ENCODE peak calls at places on chromosomes 16 and 17, in eight cellular contexts. One of them, this sample, is unnamed.

GRCh38 chr16:27743963-27744362 is 194.0 kb downstream of the KATNIP start:
- DNase-seq in A549: no peak
- DNase-seq in heart left ventricle: no peak
- DNase-seq in breast epithelium: no peak
- DNase-seq in uterus: no peak
- DNase-seq in body of pancreas: no peak
- DNase-seq in stomach: no peak
- DNase-seq in HCT116: no peak
- DNase-seq in this sample: no peak

GRCh38 chr17:73770115-73770848 is 126.0 kb upstream of the SDK2 start:
- DNase-seq in A549: peak; percentile 57
- DNase-seq in heart left ventricle: peak; percentile 91
- DNase-seq in breast epithelium: peak; percentile 65
- DNase-seq in uterus: peak; percentile 87
- DNase-seq in body of pancreas: peak; percentile 92
- DNase-seq in stomach: peak; percentile 81
- DNase-seq in HCT116: peak; percentile 21
- DNase-seq in this sample: no peak

GRCh38 chr17:55845385-55845784 is 94.5 kb downstream of the PCTP start:
- DNase-seq in A549: peak; percentile 26
- DNase-seq in heart left ventricle: peak; percentile 49
- DNase-seq in breast epithelium: no peak
- DNase-seq in uterus: peak; percentile 41
- DNase-seq in body of pancreas: peak; percentile 33
- DNase-seq in stomach: peak; percentile 39
- DNase-seq in HCT116: no peak
- DNase-seq in this sample: no peak

GRCh38 chr17:77409282-77410161 is 268.8 kb downstream of the SEC14L1 start:
- DNase-seq in A549: no peak
- DNase-seq in heart left ventricle: peak; percentile 80
- DNase-seq in breast epithelium: no peak
- DNase-seq in uterus: peak; percentile 87
- DNase-seq in body of pancreas: peak; percentile 61
- DNase-seq in stomach: peak; percentile 77
- DNase-seq in HCT116: no peak
- DNase-seq in this sample: no peak

GRCh38 chr16:15779664-15780351 is 77.0 kb downstream of the MYH11 start:
- DNase-seq in A549: no peak
- DNase-seq in heart left ventricle: no peak
- DNase-seq in breast epithelium: no peak
- DNase-seq in uterus: no peak
- DNase-seq in body of pancreas: no peak
- DNase-seq in stomach: no peak
- DNase-seq in HCT116: no peak
- DNase-seq in this sample: no peak

GRCh38 chr16:28879841-28880588 is 1.7 kb downstream of the ATP2A1 start:
- DNase-seq in A549: peak; percentile 97
- DNase-seq in heart left ventricle: peak; percentile 88
- DNase-seq in breast epithelium: peak; percentile 88
- DNase-seq in uterus: peak; percentile 86
- DNase-seq in body of pancreas: peak; percentile 87
- DNase-seq in stomach: peak; percentile 89
- DNase-seq in HCT116: peak; percentile 61
- DNase-seq in this sample: peak; percentile 46

GRCh38 chr17:57121308-57122042 is 36.4 kb downstream of the AKAP1 start:
- DNase-seq in A549: peak; percentile 77
- DNase-seq in heart left ventricle: no peak
- DNase-seq in breast epithelium: no peak
- DNase-seq in uterus: no peak
- DNase-seq in body of pancreas: peak; percentile 68
- DNase-seq in stomach: peak; percentile 41
- DNase-seq in HCT116: no peak
- DNase-seq in this sample: no peak

GRCh38 chr16:90018297-90019200 is 707 bp downstream of the DBNDD1 start:
- DNase-seq in A549: no peak
- DNase-seq in heart left ventricle: no peak
- DNase-seq in breast epithelium: no peak
- DNase-seq in uterus: no peak
- DNase-seq in body of pancreas: peak; percentile 53
- DNase-seq in stomach: peak; percentile 64
- DNase-seq in HCT116: no peak
- DNase-seq in this sample: no peak

GRCh38 chr16:79261461-79261860 is 339.1 kb downstream of the MAF start:
- DNase-seq in A549: no peak
- DNase-seq in heart left ventricle: peak; percentile 40
- DNase-seq in breast epithelium: no peak
- DNase-seq in uterus: no peak
- DNase-seq in body of pancreas: peak; percentile 36
- DNase-seq in stomach: peak; percentile 53
- DNase-seq in HCT116: no peak
- DNase-seq in this sample: no peak

GRCh38 chr17:13940858-13941665 is 128.2 kb upstream of the COX10 start:
- DNase-seq in A549: peak; percentile 10
- DNase-seq in heart left ventricle: no peak
- DNase-seq in breast epithelium: no peak
- DNase-seq in uterus: no peak
- DNase-seq in body of pancreas: no peak
- DNase-seq in stomach: no peak
- DNase-seq in HCT116: peak; percentile 46
- DNase-seq in this sample: no peak

DNA sequence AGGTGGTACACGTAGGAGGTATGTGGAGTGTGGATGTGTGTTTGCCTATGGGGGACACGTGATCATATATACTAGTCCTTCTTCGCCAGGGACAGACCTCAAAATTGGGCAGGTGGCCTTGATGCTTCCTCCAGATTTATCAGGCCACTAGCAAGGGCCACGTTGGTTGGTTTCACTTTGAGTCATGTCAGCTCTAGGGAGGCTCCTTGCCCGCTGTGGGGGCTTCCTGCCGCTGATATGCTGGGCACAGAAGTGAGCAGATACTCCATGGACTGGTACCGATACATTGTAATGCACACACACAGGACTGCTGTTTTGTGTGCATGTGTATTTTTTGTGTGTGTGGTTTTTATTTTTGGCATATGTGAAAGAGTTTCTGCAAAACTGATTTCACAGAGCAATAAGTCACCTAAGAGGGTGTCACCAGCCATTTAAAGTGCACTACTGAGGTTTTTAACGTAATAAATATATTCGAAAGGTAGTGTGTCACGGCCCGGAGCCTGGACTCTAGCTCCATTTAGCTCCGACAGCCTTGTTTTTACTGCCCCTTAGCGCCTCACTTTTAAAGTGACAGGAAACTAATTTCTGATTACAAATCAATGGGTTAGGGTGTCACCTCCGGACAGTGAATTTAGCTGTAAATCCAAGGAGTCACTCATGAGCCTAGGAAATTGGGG is 605.5 kb upstream of the SALL1 start:
- DNase-seq in A549: no peak
- DNase-seq in heart left ventricle: no peak
- DNase-seq in breast epithelium: no peak
- DNase-seq in uterus: no peak
- DNase-seq in body of pancreas: no peak
- DNase-seq in stomach: no peak
- DNase-seq in HCT116: no peak
- DNase-seq in this sample: no peak
- TF ChIP-seq CTCF in A549: no peak
- TF ChIP-seq CTCF in heart left ventricle: no peak
- TF ChIP-seq CTCF in breast epithelium: no peak
- TF ChIP-seq CTCF in uterus: no peak
- TF ChIP-seq CTCF in body of pancreas: no peak
- TF ChIP-seq CTCF in stomach: no peak
- TF ChIP-seq CTCF in HCT116: no peak
- TF ChIP-seq CTCF in this sample: no peak

GRCh38 chr17:58692239-58693055 is at the start of gene RAD51C:
- DNase-seq in A549: peak; percentile 90
- DNase-seq in heart left ventricle: peak; percentile 87
- DNase-seq in breast epithelium: peak; percentile 67
- DNase-seq in uterus: peak; percentile 81
- DNase-seq in body of pancreas: peak; percentile 85
- DNase-seq in stomach: peak; percentile 85
- DNase-seq in HCT116: peak; percentile 93
- DNase-seq in this sample: peak; percentile 67
- TF ChIP-seq POLR2A in A549: peak; percentile 82
- TF ChIP-seq POLR2A in heart left ventricle: peak; percentile 57
- TF ChIP-seq POLR2A in breast epithelium: peak; percentile 67
- TF ChIP-seq POLR2A in uterus: peak; percentile 53
- TF ChIP-seq POLR2A in body of pancreas: peak; percentile 72
- TF ChIP-seq POLR2A in stomach: no peak
- TF ChIP-seq POLR2A in HCT116: peak; percentile 97
- TF ChIP-seq POLR2A in this sample: peak; percentile 87

GRCh38 chr17:82107341-82107860 is 9.4 kb upstream of the FASN start:
- DNase-seq in A549: peak; percentile 62
- DNase-seq in heart left ventricle: peak; percentile 16
- DNase-seq in breast epithelium: no peak
- DNase-seq in uterus: peak; percentile 18
- DNase-seq in body of pancreas: peak; percentile 34
- DNase-seq in stomach: no peak
- DNase-seq in HCT116: no peak
- DNase-seq in this sample: no peak
- TF ChIP-seq CTCF in A549: peak; percentile 8
- TF ChIP-seq CTCF in heart left ventricle: peak; percentile 24
- TF ChIP-seq CTCF in breast epithelium: no peak
- TF ChIP-seq CTCF in uterus: no peak
- TF ChIP-seq CTCF in body of pancreas: peak; percentile 16
- TF ChIP-seq CTCF in stomach: no peak
- TF ChIP-seq CTCF in HCT116: no peak
- TF ChIP-seq CTCF in this sample: peak; percentile 28

DNA sequence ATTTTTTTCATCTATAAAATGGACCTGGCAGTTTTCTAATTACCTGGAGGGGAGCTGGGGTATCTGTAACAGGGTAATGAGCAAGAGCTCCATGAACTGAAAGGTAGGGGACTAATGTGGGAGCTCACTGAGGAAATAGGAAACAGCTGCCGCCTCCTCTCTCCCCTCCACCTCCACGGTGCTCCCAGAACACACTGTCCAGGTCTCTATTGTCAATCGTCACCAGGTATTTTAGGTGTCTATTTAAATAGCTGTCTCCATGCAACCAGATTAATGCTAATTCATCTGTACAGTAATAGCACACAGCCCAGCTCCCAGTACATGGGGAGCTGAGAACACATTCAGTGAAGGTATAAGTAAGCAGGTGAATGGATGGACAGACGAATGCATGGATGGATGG is 233.3 kb downstream of the GRIN2A start:
- DNase-seq in A549: no peak
- DNase-seq in heart left ventricle: no peak
- DNase-seq in breast epithelium: no peak
- DNase-seq in uterus: no peak
- DNase-seq in body of pancreas: peak; percentile 18
- DNase-seq in stomach: no peak
- DNase-seq in HCT116: no peak
- DNase-seq in this sample: no peak
- TF ChIP-seq POLR2A in A549: no peak
- TF ChIP-seq POLR2A in heart left ventricle: no peak
- TF ChIP-seq POLR2A in breast epithelium: no peak
- TF ChIP-seq POLR2A in uterus: no peak
- TF ChIP-seq POLR2A in body of pancreas: no peak
- TF ChIP-seq POLR2A in stomach: no peak
- TF ChIP-seq POLR2A in HCT116: no peak
- TF ChIP-seq POLR2A in this sample: no peak